ENCODE peak calls at places on chromosomes 7 and 10, in ten cellular contexts. Q, M, I, W, P, D, R, G, L and A are unnamed samples.

GRCh38 chr10:128068398-128069285 is 57.6 kb downstream of the MKI67 start:
- DNase-seq in Q (no peak), M (no peak), I (peak), W (no peak), P (peak), D (peak), R (no peak), G (no peak), L (peak), A (no peak)

GRCh38 chr10:95788830-95789229 is 32.9 kb downstream of the ENTPD1 start:
- DNase-seq in Q (no peak), M (no peak), I (no peak), W (no peak), P (no peak), D (no peak), R (no peak), G (peak), L (no peak), A (no peak)

GRCh38 chr10:123135415-123136141 is at the start of gene HMX3:
- DNase-seq in Q (peak), M (peak), I (no peak), W (no peak), P (no peak), D (no peak), R (no peak), G (no peak), L (peak), A (no peak)

GRCh38 chr7:36281945-36282727 is 107.5 kb upstream of the ANLN start:
- DNase-seq in Q (no peak), M (no peak), I (no peak), W (no peak), P (no peak), D (no peak), R (no peak), G (peak), L (no peak), A (no peak)

GRCh38 chr7:22696672-22697071 is 30.3 kb upstream of the IL6 start:
- DNase-seq in Q (no peak), M (no peak), I (no peak), W (no peak), P (no peak), D (no peak), R (no peak), G (peak), L (no peak), A (no peak)

GRCh38 chr10:61836888-61837747 is 64.4 kb upstream of the ARID5B start:
- DNase-seq in Q (no peak), M (no peak), I (no peak), W (no peak), P (no peak), D (no peak), R (no peak), G (peak), L (no peak), A (no peak)

GRCh38 chr7:100167912-100168323 is 499 bp downstream of the GAL3ST4 start:
- DNase-seq in Q (no peak), M (no peak), I (peak), W (peak), P (no peak), D (no peak), R (no peak), G (peak), L (no peak), A (no peak)

GRCh38 chr10:78960316-78960800 is 108.4 kb upstream of the ZMIZ1 start:
- DNase-seq in Q (no peak), M (no peak), I (peak), W (peak), P (no peak), D (no peak), R (peak), G (peak), L (peak), A (no peak)

GRCh38 chr10:32153931-32154330 is 97.7 kb upstream of the KIF5B start:
- DNase-seq in Q (no peak), M (no peak), I (no peak), W (no peak), P (no peak), D (no peak), R (no peak), G (no peak), L (no peak), A (no peak)

GRCh38 chr7:65453631-65454030 is 80.0 kb downstream of the ZNF92 start:
- DNase-seq in Q (no peak), M (no peak), I (no peak), W (no peak), P (no peak), D (no peak), R (no peak), G (no peak), L (no peak), A (no peak)
- TF ChIP-seq CTCF in Q (no peak), M (no peak), I (no peak), W (no peak), P (no peak), D (no peak), R (no peak), G (no peak), L (no peak), A (no peak)

GRCh38 chr10:35391954-35392262 is 55.6 kb downstream of the CCNY start:
- DNase-seq in Q (no peak), M (no peak), I (no peak), W (no peak), P (no peak), D (no peak), R (no peak), G (no peak), L (no peak), A (no peak)
- TF ChIP-seq CTCF in Q (no peak), M (no peak), I (no peak), W (no peak), P (no peak), D (no peak), R (no peak), G (no peak), L (no peak), A (no peak)

DNA sequence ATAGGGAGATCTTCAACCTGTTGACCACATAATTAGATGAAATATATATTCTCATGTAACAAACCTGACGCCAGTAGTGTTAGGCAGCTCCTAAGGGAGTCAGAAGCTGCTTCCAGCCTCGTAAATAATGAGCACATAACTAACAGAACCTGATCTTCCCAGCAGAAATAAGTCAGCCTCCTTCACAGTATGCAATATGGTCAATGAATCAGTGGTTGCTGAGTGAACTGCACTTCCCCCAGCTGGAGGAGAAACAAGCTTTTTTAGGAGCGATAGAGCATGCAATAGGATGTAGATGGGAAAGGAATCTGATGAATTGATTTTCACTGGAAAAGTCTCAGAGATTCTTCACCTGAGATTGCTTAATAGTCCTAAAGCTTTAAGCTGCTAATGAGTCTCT is 337.2 kb upstream of the LRGUK start:
- DNase-seq in Q (peak), M (no peak), I (no peak), W (no peak), P (no peak), D (no peak), R (no peak), G (no peak), L (no peak), A (no peak)
- TF ChIP-seq CTCF in Q (no peak), M (no peak), I (no peak), W (no peak), P (no peak), D (no peak), R (no peak), G (no peak), L (no peak), A (no peak)

GRCh38 chr7:44583145-44583544 is 1.1 kb upstream of the TMED4 start:
- DNase-seq in Q (no peak), M (no peak), I (no peak), W (no peak), P (no peak), D (no peak), R (no peak), G (no peak), L (peak), A (no peak)

GRCh38 chr7:44590910-44591309 is 8.9 kb upstream of the TMED4 start:
- DNase-seq in Q (no peak), M (no peak), I (no peak), W (no peak), P (no peak), D (no peak), R (no peak), G (peak), L (no peak), A (no peak)

DNA sequence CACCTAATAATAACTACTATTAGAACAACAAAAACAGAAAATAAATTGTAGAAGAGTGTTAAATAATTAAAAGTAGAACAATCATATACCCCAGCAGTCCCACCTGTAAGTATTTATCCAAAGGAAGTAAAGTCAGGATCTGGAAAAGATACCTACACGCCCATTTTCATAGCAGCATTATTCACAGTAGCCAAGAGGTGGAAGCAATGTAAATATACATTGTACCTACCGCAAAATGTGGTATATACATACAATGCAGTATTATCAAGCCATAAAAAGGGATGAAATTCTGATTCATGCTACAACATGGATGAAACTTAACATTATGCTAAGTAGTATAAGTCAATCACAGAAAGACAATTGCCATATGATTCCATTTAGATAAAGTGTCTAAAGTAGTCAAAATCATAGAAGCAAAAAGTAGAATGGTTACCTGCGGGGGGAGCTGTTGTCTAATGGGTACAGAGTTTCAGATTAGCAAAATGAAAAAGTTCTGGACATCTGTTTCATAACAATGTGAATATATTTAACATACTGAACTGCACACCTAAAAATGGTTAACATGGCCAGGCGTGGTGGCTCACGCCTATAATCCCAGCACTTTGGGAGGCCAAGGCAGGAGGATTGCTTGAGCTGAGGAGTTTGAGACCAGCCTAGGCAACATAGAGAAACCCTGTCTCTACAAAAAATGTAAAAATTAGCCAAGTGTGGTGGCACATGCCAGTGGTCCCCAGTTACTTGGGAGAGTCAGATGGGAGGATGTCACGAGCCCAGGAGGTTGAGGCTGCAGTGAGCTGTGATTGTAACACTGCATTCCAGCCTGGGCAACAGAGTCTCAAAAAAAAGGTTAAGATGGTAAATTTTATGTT is 6.0 kb upstream of the TMED4 start:
- DNase-seq in Q (peak), M (peak), I (no peak), W (no peak), P (no peak), D (peak), R (no peak), G (peak), L (no peak), A (peak)
- TF ChIP-seq CTCF in Q (peak), M (peak), I (peak), W (peak), P (peak), D (peak), R (peak), G (peak), L (no peak), A (peak)